ENCODE peak calls at places on chromosomes 5 and 9, in seven cellular contexts. C is dorsolateral prefrontal cortex; V is amniotic stem cell; D is central memory CD4-positive, alpha-beta T cell; P is Calu3; I is LHCN-M2; Q is stimulated activated CD4-positive, alpha-beta T cell treated with anti-CD3 and anti-CD28 coated beads, Interleukin-2, amount 100 ng/mL, for 48 hours. O is an unnamed sample.

GRCh38 chr5:219492-219891 is 1.4 kb downstream of the SDHA start:
- DNase-seq in Q (no peak), P (no peak), I (peak), V (no peak), C (no peak), D (peak), O (no peak)

GRCh38 chr5:77168884-77169254 is 41.6 kb upstream of the PDE8B start:
- DNase-seq in I (no peak), C (no peak), Q (no peak), D (no peak), V (no peak), P (peak), O (peak)

GRCh38 chr5:67660149-67660548 is 463.6 kb upstream of the CD180 start:
- DNase-seq in I (no peak), C (no peak), P (no peak), D (no peak), Q (no peak), V (no peak), O (no peak)

GRCh38 chr9:92276223-92277007 is 17.1 kb downstream of the IARS1 start:
- DNase-seq in D (peak), I (no peak), C (no peak), P (no peak), V (no peak), Q (no peak), O (no peak)

GRCh38 chr9:111916234-111916645 is 19.6 kb downstream of the UGCG start:
- DNase-seq in I (no peak), Q (no peak), C (no peak), V (no peak), D (no peak), P (no peak), O (no peak)

GRCh38 chr9:37309136-37309535 is 113.4 kb upstream of the GRHPR start:
- DNase-seq in D (no peak), P (no peak), Q (no peak), V (no peak), I (peak), C (no peak), O (no peak)

GRCh38 chr9:108072740-108073139 is 583.2 kb upstream of the KLF4 start:
- DNase-seq in D (no peak), P (no peak), Q (no peak), I (no peak), C (no peak), V (no peak), O (no peak)

GRCh38 chr9:135484460-135485277 is 5.1 kb downstream of the PPP1R26 start:
- DNase-seq in V (no peak), D (no peak), Q (no peak), C (no peak), I (no peak), P (no peak), O (no peak)

GRCh38 chr9:135776893-135777622 is 75.1 kb downstream of the KCNT1 start:
- DNase-seq in D (no peak), I (no peak), C (no peak), P (no peak), V (no peak), Q (no peak), O (no peak)

GRCh38 chr5:24492231-24492630 is 152.5 kb downstream of the CDH10 start:
- DNase-seq in V (no peak), D (no peak), Q (no peak), I (no peak), C (no peak), P (no peak), O (no peak)

GRCh38 chr9:14627513-14627912 is 65.7 kb downstream of the ZDHHC21 start:
- DNase-seq in Q (no peak), D (no peak), C (no peak), P (no peak), V (no peak), I (peak), O (no peak)

GRCh38 chr5:116453920-116454319 is 120.7 kb downstream of the SEMA6A start:
- DNase-seq in P (peak), V (no peak), Q (no peak), I (peak), C (no peak), D (no peak), O (no peak)

GRCh38 chr5:88489433-88489832 is 220.8 kb upstream of the TMEM161B start:
- DNase-seq in V (no peak), D (no peak), P (no peak), Q (no peak), C (no peak), I (no peak), O (no peak)

GRCh38 chr9:136110082-136111061 is 8.3 kb downstream of the TMEM250 start:
- DNase-seq in V (no peak), D (peak), I (no peak), C (no peak), Q (peak), P (no peak), O (no peak)

GRCh38 chr5:111022301-111022700 is 49.2 kb upstream of the TSLP start:
- DNase-seq in Q (no peak), D (no peak), V (no peak), C (no peak), I (no peak), P (no peak), O (no peak)

GRCh38 chr5:66246621-66247020 is 102.5 kb downstream of the SREK1 start:
- DNase-seq in C (no peak), I (peak), Q (no peak), V (peak), D (no peak), P (no peak), O (no peak)

GRCh38 chr5:79173626-79174025 is 62.0 kb downstream of the BHMT start:
- DNase-seq in D (no peak), Q (no peak), C (no peak), P (peak), I (no peak), V (no peak), O (no peak)

GRCh38 chr5:140988036-140988997 is 22.0 kb downstream of the PCDHAC2 start:
- DNase-seq in I (no peak), D (no peak), C (no peak), P (no peak), V (no peak), Q (no peak), O (no peak)

GRCh38 chr9:127930298-127931091 is at the start of gene PIP5KL1:
- DNase-seq in P (peak), Q (peak), C (peak), D (peak), V (peak), I (peak), O (peak)

GRCh38 chr9:107999011-107999410 is 509.4 kb upstream of the KLF4 start:
- DNase-seq in I (no peak), P (no peak), V (no peak), Q (no peak), C (no peak), D (no peak), O (no peak)

GRCh38 chr5:113204525-113205161 is 228.0 kb downstream of the DCP2 start:
- DNase-seq in Q (no peak), D (no peak), P (no peak), C (no peak), I (no peak), V (no peak), O (no peak)

GRCh38 chr9:127347831-127348699 is 48.9 kb upstream of the SLC2A8 start:
- DNase-seq in Q (no peak), V (peak), D (no peak), I (no peak), C (no peak), P (peak), O (no peak)

GRCh38 chr9:79577969-79578723 is 6.4 kb downstream of the TLE4 start:
- DNase-seq in V (peak), I (peak), C (no peak), P (no peak), Q (no peak), D (no peak), O (no peak)

GRCh38 chr9:5949103-5949699 is 58.5 kb downstream of the MLANA start:
- DNase-seq in P (no peak), C (no peak), V (no peak), Q (no peak), I (peak), D (peak), O (no peak)

GRCh38 chr9:113990975-113991471 is 87.1 kb downstream of the AMBP start:
- DNase-seq in I (no peak), C (no peak), D (no peak), V (no peak), Q (no peak), P (no peak), O (no peak)

GRCh38 chr5:108659531-108659930 is 88.2 kb upstream of the FER start:
- DNase-seq in P (no peak), Q (no peak), I (no peak), D (no peak), C (no peak), V (no peak), O (no peak)

O was measured in stimulated activated effector memory CD8-positive, alpha-beta T cell treated with anti-CD3 and anti-CD28 coated beads, Interleukin-12 subunit alpha, Interleukin-12 subunit beta, amount 100 ng/mL, for 72 hours.